ENCODE peak calls at places on chromosome 6, in ten cellular contexts. Z, P, D, B, K, O, J, F, Q and E are unnamed samples.

GRCh38 chr6:84546427-84546914 is 217.9 kb downstream of the TBX18 start:
- DNase-seq in Z (peak; percentile 64), P (no peak), D (no peak), B (no peak), K (no peak), O (no peak), J (no peak), F (no peak), Q (no peak), E (no peak)

GRCh38 chr6:1589208-1589607 is 20.5 kb upstream of the FOXC1 start:
- DNase-seq in Z (no peak), P (no peak), D (no peak), B (no peak), K (no peak), O (no peak), J (no peak), F (no peak), Q (no peak), E (no peak)

GRCh38 chr6:154548130-154548830 is 37.8 kb upstream of the CNKSR3 start:
- DNase-seq in Z (no peak), P (no peak), D (peak; percentile 21), B (no peak), K (peak; percentile 46), O (no peak), J (no peak), F (no peak), Q (no peak), E (no peak)

GRCh38 chr6:150775804-150776203 is 89.7 kb upstream of the MTHFD1L start:
- DNase-seq in Z (no peak), P (no peak), D (no peak), B (no peak), K (peak; percentile 27), O (no peak), J (no peak), F (no peak), Q (no peak), E (no peak)

GRCh38 chr6:71034578-71034977 is 77.7 kb upstream of the B3GAT2 start:
- DNase-seq in Z (no peak), P (no peak), D (no peak), B (no peak), K (no peak), O (no peak), J (no peak), F (no peak), Q (no peak), E (no peak)

GRCh38 chr6:19413323-19413722 is 423.8 kb upstream of the ID4 start:
- DNase-seq in Z (no peak), P (no peak), D (no peak), B (no peak), K (no peak), O (no peak), J (no peak), F (peak; percentile 65), Q (no peak), E (no peak)

GRCh38 chr6:24991748-24992467 is 56.1 kb upstream of the RIPOR2 start:
- DNase-seq in Z (peak; percentile 69), P (no peak), D (peak; percentile 17), B (peak; percentile 15), K (peak; percentile 83), O (peak; percentile 63), J (peak; percentile 70), F (peak; percentile 76), Q (peak; percentile 56), E (peak; percentile 35)

GRCh38 chr6:32208996-32209395 is 14.9 kb downstream of the NOTCH4 start:
- DNase-seq in Z (no peak), P (no peak), D (no peak), B (no peak), K (no peak), O (no peak), J (no peak), F (no peak), Q (no peak), E (no peak)

GRCh38 chr6:70673601-70674000 is 5.9 kb downstream of the SMAP1 start:
- DNase-seq in Z (peak; percentile 66), P (no peak), D (no peak), B (no peak), K (no peak), O (no peak), J (no peak), F (no peak), Q (no peak), E (no peak)

GRCh38 chr6:41604006-41604405 is 34.3 kb upstream of the MDFI start:
- DNase-seq in Z (no peak), P (no peak), D (no peak), B (no peak), K (no peak), O (no peak), J (no peak), F (no peak), Q (no peak), E (no peak)

GRCh38 chr6:1378224-1379025 is 11.0 kb upstream of the FOXF2 start:
- DNase-seq in Z (no peak), P (no peak), D (no peak), B (no peak), K (no peak), O (no peak), J (no peak), F (no peak), Q (no peak), E (no peak)

GRCh38 chr6:156348376-156348775 is 428.8 kb upstream of the ARID1B start:
- DNase-seq in Z (no peak), P (no peak), D (no peak), B (no peak), K (no peak), O (no peak), J (no peak), F (no peak), Q (no peak), E (no peak)

GRCh38 chr6:111732390-111732789 is 126.7 kb upstream of the TRAF3IP2 start:
- DNase-seq in Z (no peak), P (no peak), D (no peak), B (no peak), K (no peak), O (no peak), J (no peak), F (no peak), Q (no peak), E (no peak)

GRCh38 chr6:87723727-87724078 is 21.7 kb upstream of the AKIRIN2 start:
- DNase-seq in Z (no peak), P (no peak), D (no peak), B (no peak), K (no peak), O (no peak), J (no peak), F (no peak), Q (no peak), E (no peak)

GRCh38 chr6:81751388-81752083 is 945 bp downstream of the TENT5A start:
- DNase-seq in Z (peak; percentile 57), P (no peak), D (peak; percentile 75), B (peak; percentile 4), K (peak; percentile 31), O (peak; percentile 39), J (peak; percentile 2), F (peak; percentile 42), Q (no peak), E (peak; percentile 56)

GRCh38 chr6:3751730-3752537 is 421 bp upstream of the PXDC1 start:
- DNase-seq in Z (peak; percentile 91), P (peak; percentile 77), D (peak; percentile 88), B (peak; percentile 76), K (peak; percentile 94), O (peak; percentile 78), J (peak; percentile 34), F (peak; percentile 67), Q (no peak), E (peak; percentile 91)

GRCh38 chr6:33417127-33417902 is 592 bp downstream of the CUTA start:
- DNase-seq in Z (peak; percentile 73), P (no peak), D (no peak), B (peak; percentile 45), K (no peak), O (peak; percentile 37), J (no peak), F (peak; percentile 70), Q (no peak), E (peak; percentile 95)

GRCh38 chr6:117601811-117602150 is 530 bp downstream of the GOPC start:
- DNase-seq in Z (no peak), P (no peak), D (no peak), B (peak; percentile 9), K (no peak), O (no peak), J (no peak), F (no peak), Q (no peak), E (peak; percentile 17)

GRCh38 chr6:109718991-109719390 is 27.9 kb downstream of the FIG4 start:
- DNase-seq in Z (peak; percentile 8), P (no peak), D (no peak), B (no peak), K (no peak), O (no peak), J (no peak), F (peak; percentile 38), Q (no peak), E (no peak)

GRCh38 chr6:168158280-168158979 is 79.4 kb upstream of the FRMD1 start:
- DNase-seq in Z (no peak), P (no peak), D (no peak), B (no peak), K (no peak), O (peak; percentile 27), J (no peak), F (no peak), Q (no peak), E (no peak)

GRCh38 chr6:113291751-113292445 is 565.2 kb upstream of the MARCKS start:
- DNase-seq in Z (peak; percentile 60), P (no peak), D (no peak), B (no peak), K (no peak), O (no peak), J (no peak), F (no peak), Q (no peak), E (no peak)

GRCh38 chr6:132919476-132919875 is 105.1 kb downstream of the RPS12 start:
- DNase-seq in Z (peak; percentile 80), P (no peak), D (peak; percentile 60), B (peak; percentile 15), K (no peak), O (no peak), J (no peak), F (peak; percentile 82), Q (no peak), E (peak; percentile 97)

GRCh38 chr6:133132092-133132491 is 109.1 kb upstream of the EYA4 start:
- DNase-seq in Z (no peak), P (no peak), D (no peak), B (no peak), K (no peak), O (no peak), J (no peak), F (no peak), Q (no peak), E (no peak)

GRCh38 chr6:138104618-138105213 is 2.5 kb downstream of the PERP start:
- DNase-seq in Z (no peak), P (no peak), D (no peak), B (no peak), K (no peak), O (no peak), J (no peak), F (peak; percentile 39), Q (no peak), E (no peak)

GRCh38 chr6:156387472-156387871 is 389.7 kb upstream of the ARID1B start:
- DNase-seq in Z (no peak), P (no peak), D (no peak), B (no peak), K (no peak), O (no peak), J (no peak), F (no peak), Q (no peak), E (no peak)

GRCh38 chr6:13267142-13267621 is 61.2 kb downstream of the TBC1D7 start:
- DNase-seq in Z (peak; percentile 88), P (no peak), D (no peak), B (peak; percentile 57), K (no peak), O (no peak), J (no peak), F (peak; percentile 65), Q (no peak), E (peak; percentile 34)

GRCh38 chr6:138287144-138287955 is 69.1 kb upstream of the PBOV1 start:
- DNase-seq in Z (no peak), P (no peak), D (no peak), B (peak; percentile 22), K (peak; percentile 53), O (peak; percentile 77), J (peak; percentile 31), F (peak; percentile 61), Q (no peak), E (no peak)

GRCh38 chr6:113288409-113288808 is 568.7 kb upstream of the MARCKS start:
- DNase-seq in Z (no peak), P (no peak), D (no peak), B (no peak), K (no peak), O (no peak), J (no peak), F (no peak), Q (no peak), E (no peak)